ENCODE peak calls at places on chromosome 17, in eight cellular contexts. P, O, C, V, W, U, S and G are unnamed samples.

GRCh38 chr17:6066183-6066948 is 3.8 kb upstream of the WSCD1 start:
- DNase-seq in P (no peak), O (no peak), C (no peak), V (no peak), W (no peak), U (no peak), S (no peak), G (no peak)

GRCh38 chr17:52758481-52758880 is 600.0 kb upstream of the CA10 start:
- DNase-seq in P (no peak), O (no peak), C (no peak), V (no peak), W (no peak), U (no peak), S (no peak), G (no peak)

GRCh38 chr17:17445925-17446665 is 30.7 kb upstream of the MED9 start:
- DNase-seq in P (no peak), O (no peak), C (peak), V (no peak), W (no peak), U (peak), S (no peak), G (no peak)

GRCh38 chr17:57872536-57872935 is 22.7 kb upstream of the MRPS23 start:
- DNase-seq in P (no peak), O (no peak), C (no peak), V (no peak), W (no peak), U (no peak), S (no peak), G (no peak)

GRCh38 chr17:76929148-76929547 is 60.9 kb downstream of the MGAT5B start:
- DNase-seq in P (no peak), O (no peak), C (no peak), V (no peak), W (no peak), U (no peak), S (no peak), G (no peak)

GRCh38 chr17:57375770-57376181 is 119.5 kb downstream of the MSI2 start:
- DNase-seq in P (no peak), O (no peak), C (no peak), V (no peak), W (no peak), U (no peak), S (no peak), G (no peak)

GRCh38 chr17:77704048-77704815 is 254.3 kb upstream of the TNRC6C start:
- DNase-seq in P (no peak), O (no peak), C (no peak), V (no peak), W (no peak), U (no peak), S (no peak), G (no peak)

GRCh38 chr17:27984816-27985215 is 57.7 kb upstream of the NLK start:
- DNase-seq in P (no peak), O (no peak), C (no peak), V (no peak), W (no peak), U (no peak), S (no peak), G (no peak)

GRCh38 chr17:4573682-4574081 is 10.6 kb upstream of the SMTNL2 start:
- DNase-seq in P (peak), O (peak), C (no peak), V (no peak), W (no peak), U (no peak), S (peak), G (peak)